ENCODE peak calls at places on chromosomes 4 and X, in four cellular contexts. P is A549, J is WTC11, G is HepG2. O is an unnamed sample.
A peak's percentile ranks its signal among the peaks of the same experiment; 100 is the strongest.

GRCh38 chrX:1807301-1807731 is 192.5 kb downstream of the ASMT start:
- DNase-seq in G (no peak), P (no peak), J (peak; percentile 34), O (no peak)

GRCh38 chr4:73329300-73329699 is 70.7 kb upstream of the ANKRD17 start:
- DNase-seq in G (no peak), J (no peak), P (no peak), O (no peak)

GRCh38 chr4:7756071-7756470 is 183.6 kb downstream of the AFAP1 start:
- DNase-seq in G (no peak), J (no peak), P (no peak), O (no peak)

GRCh38 chrX:54695231-54695630 is 102.8 kb downstream of the ITIH6 start:
- DNase-seq in J (no peak), P (no peak), G (no peak), O (no peak)

GRCh38 chr4:3079694-3080123 is 5.2 kb downstream of the HTT start:
- DNase-seq in J (no peak), G (no peak), P (no peak), O (no peak)

GRCh38 chrX:95764972-95765451 is 919.6 kb upstream of the DIAPH2 start:
- DNase-seq in P (peak; percentile 40), J (no peak), G (peak; percentile 4), O (no peak)

GRCh38 chr4:134215636-134216340 is 14.2 kb upstream of the PABPC4L start:
- DNase-seq in P (no peak), G (no peak), J (no peak), O (no peak)

GRCh38 chr4:47315346-47315745 is 148.2 kb downstream of the COMMD8 start:
- DNase-seq in G (no peak), P (no peak), J (no peak), O (no peak)

GRCh38 chr4:182179105-182179504 is 64.1 kb upstream of the TENM3 start:
- DNase-seq in P (no peak), G (no peak), J (no peak), O (no peak)

GRCh38 chr4:62791386-62791785 is 1591.3 kb downstream of the ADGRL3 start:
- DNase-seq in P (no peak), G (no peak), J (no peak), O (no peak)

GRCh38 chrX:124414281-124414680 is 67.9 kb downstream of the SH2D1A start:
- DNase-seq in G (no peak), P (no peak), J (no peak), O (no peak)

GRCh38 chr4:127601029-127601428 is 31.7 kb upstream of the INTU start:
- DNase-seq in J (no peak), P (no peak), G (no peak), O (no peak)

GRCh38 chr4:27007507-27007906 is 146.9 kb downstream of the STIM2 start:
- DNase-seq in P (no peak), G (no peak), J (no peak), O (no peak)

GRCh38 chrX:130111220-130111934 is 1.1 kb upstream of the ELF4 start:
- DNase-seq in G (no peak), J (no peak), P (peak; percentile 10), O (peak; percentile 49)

GRCh38 chrX:41705680-41706374 is 17.1 kb downstream of the GPR34 start:
- DNase-seq in G (no peak), P (no peak), J (no peak), O (no peak)

GRCh38 chr4:7806080-7806630 is 133.5 kb downstream of the AFAP1 start:
- DNase-seq in J (peak; percentile 41), G (peak; percentile 61), P (peak; percentile 92), O (no peak)

GRCh38 chr4:186829740-186830449 is 106.2 kb upstream of the FAT1 start:
- DNase-seq in P (peak; percentile 80), J (no peak), G (peak; percentile 52), O (peak; percentile 45)

GRCh38 chrX:151359931-151360871 is 36.8 kb upstream of the VMA21 start:
- DNase-seq in P (no peak), G (peak; percentile 0), J (peak; percentile 68), O (peak; percentile 29)

GRCh38 chr4:100968046-100968445 is 379.3 kb downstream of the PPP3CA start:
- DNase-seq in G (no peak), P (no peak), J (no peak), O (no peak)

GRCh38 chr4:105990933-105991332 is 95.7 kb downstream of the NPNT start:
- DNase-seq in G (no peak), P (peak; percentile 4), J (no peak), O (no peak)

GRCh38 chr4:127575888-127576287 is 56.9 kb upstream of the INTU start:
- DNase-seq in G (no peak), J (no peak), P (no peak), O (no peak)

GRCh38 chr4:154506253-154506652 is 14.7 kb upstream of the DCHS2 start:
- DNase-seq in J (no peak), G (peak; percentile 27), P (peak; percentile 21), O (peak; percentile 47)

GRCh38 chr4:67658302-67658701 is 42.7 kb downstream of the UBA6 start:
- DNase-seq in G (no peak), J (no peak), P (no peak), O (no peak)

GRCh38 chr4:23981328-23981727 is 91.5 kb upstream of the PPARGC1A start:
- DNase-seq in J (no peak), G (no peak), P (no peak), O (no peak)

GRCh38 chr4:176601156-176601555 is 191.6 kb downstream of the VEGFC start:
- DNase-seq in J (no peak), G (no peak), P (peak; percentile 2), O (no peak)

GRCh38 chr4:109562457-109563237 is 2.6 kb downstream of the MCUB start:
- DNase-seq in G (no peak), J (no peak), P (no peak), O (no peak)
- TF ChIP-seq NR3C1 in G (no peak), J (no peak), P (no peak), O (no peak)

GRCh38 chrX:134364711-134365110 is 95.3 kb upstream of the HPRT1 start:
- DNase-seq in J (no peak), P (no peak), G (no peak), O (peak; percentile 8)
- TF ChIP-seq NR3C1 in J (no peak), P (no peak), G (no peak), O (no peak)

GRCh38 chr4:153346031-153346430 is 1.5 kb downstream of the MND1 start:
- DNase-seq in J (no peak), P (no peak), G (no peak), O (no peak)

GRCh38 chr4:153348006-153348405 is 3.5 kb downstream of the MND1 start:
- DNase-seq in J (no peak), G (no peak), P (no peak), O (peak; percentile 63)

GRCh38 chr4:153346563-153346962 is 2.1 kb downstream of the MND1 start:
- DNase-seq in P (no peak), G (no peak), J (no peak), O (peak; percentile 33)

GRCh38 chr4:153345011-153345981 is 808 bp downstream of the MND1 start:
- DNase-seq in G (peak; percentile 64), J (peak; percentile 39), P (peak; percentile 57), O (peak; percentile 64)

DNA sequence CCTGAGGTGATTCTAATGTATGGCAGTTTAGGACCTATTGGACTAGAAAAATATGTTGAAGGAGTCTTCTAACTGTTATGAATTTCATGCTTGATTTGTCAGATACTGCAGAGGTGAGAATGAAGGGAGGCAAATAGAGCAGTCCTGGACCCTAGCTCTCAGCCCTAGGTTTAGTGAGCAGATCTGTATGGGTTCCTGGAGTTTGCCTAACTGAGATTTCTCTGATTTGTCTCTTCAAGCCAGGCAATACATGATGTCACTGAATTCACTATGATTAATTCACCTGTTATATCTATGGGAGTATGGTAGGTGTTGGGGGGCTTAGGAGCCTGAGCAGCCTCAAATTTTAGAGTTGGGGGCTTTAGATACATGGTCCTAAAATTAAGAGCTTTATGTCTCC is 2.6 kb downstream of the MND1 start:
- DNase-seq in J (no peak), P (no peak), G (no peak), O (no peak)
- TF ChIP-seq NR3C1 in J (no peak), P (no peak), G (no peak), O (no peak)

GRCh38 chr4:142706381-142706780 is 139.7 kb downstream of the INPP4B start:
- DNase-seq in G (no peak), P (no peak), J (no peak), O (no peak)

GRCh38 chr4:142705820-142706219 is 140.3 kb downstream of the INPP4B start:
- DNase-seq in G (no peak), J (no peak), P (no peak), O (no peak)

GRCh38 chr4:142701017-142701416 is 145.1 kb downstream of the INPP4B start:
- DNase-seq in G (no peak), J (no peak), P (no peak), O (no peak)

GRCh38 chr4:142700521-142700920 is 145.6 kb downstream of the INPP4B start:
- DNase-seq in G (no peak), P (no peak), J (no peak), O (no peak)

GRCh38 chr4:142703694-142704309 is 142.3 kb downstream of the INPP4B start:
- DNase-seq in P (no peak), G (no peak), J (no peak), O (no peak)
- TF ChIP-seq NR3C1 in P (no peak), G (no peak), J (no peak), O (no peak)

DNA sequence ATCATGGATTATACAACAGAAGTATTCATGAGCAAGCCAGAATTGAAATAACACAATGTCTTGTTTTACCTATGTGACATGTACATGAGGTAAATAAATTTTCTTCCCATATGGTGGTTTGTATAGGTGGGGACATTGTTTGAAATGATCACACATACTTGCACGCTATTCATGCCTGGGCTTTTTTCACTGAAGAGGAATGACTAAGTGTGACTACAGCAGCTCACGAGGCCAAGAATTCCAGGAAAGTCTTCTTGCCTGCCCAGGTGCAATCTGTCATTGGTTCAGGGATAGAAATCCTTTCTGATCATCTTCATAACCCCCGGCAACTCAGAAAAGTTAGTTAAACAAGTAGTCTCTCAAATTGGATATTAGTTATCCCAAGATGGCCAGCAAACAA is 36.3 kb upstream of the AREG start:
- DNase-seq in J (no peak), G (no peak), P (no peak), O (peak; percentile 31)
- TF ChIP-seq NR3C1 in J (no peak), G (no peak), P (no peak), O (no peak)

GRCh38 chrX:24301060-24301459 is 12.8 kb downstream of the SUPT20HL2 start:
- DNase-seq in G (no peak), P (no peak), J (no peak), O (no peak)
- TF ChIP-seq NR3C1 in G (no peak), P (no peak), J (no peak), O (no peak)

DNA sequence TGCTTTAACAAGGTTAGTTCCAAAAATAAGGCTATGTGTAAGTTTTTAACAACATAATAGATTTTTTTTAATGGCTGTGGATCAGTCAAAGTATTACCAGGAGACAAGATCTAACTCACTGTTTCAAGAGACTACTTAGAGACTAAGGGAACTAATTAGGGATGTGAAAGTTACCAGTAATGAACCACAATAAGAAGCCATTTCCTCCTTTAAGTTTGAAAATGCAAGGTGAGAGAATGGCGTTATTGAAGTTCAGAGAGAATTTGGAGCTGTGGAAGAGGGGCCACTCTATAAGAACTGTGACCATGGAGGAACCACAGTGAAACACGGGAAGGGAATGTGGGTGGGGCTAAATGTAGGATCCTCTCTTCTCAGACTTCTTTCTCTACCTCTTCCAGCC is 624.2 kb downstream of the GLUD2 start:
- DNase-seq in J (no peak), G (no peak), P (no peak), O (no peak)
- TF ChIP-seq NR3C1 in J (no peak), G (no peak), P (no peak), O (no peak)

O was measured in K562.